ENCODE peak calls at places on chromosomes 5 and 9, in nine cellular contexts. V is EL; X is cardiac fibroblast; Q is naive thymus-derived CD8-positive, alpha-beta T cell; B is ecto neural progenitor cell; L is HT-29; K is kidney epithelial cell; F is A549; P is SK-MEL-5. J is an unnamed sample.

GRCh38 chr5:32690153-32690552 is 21.0 kb upstream of the NPR3 start:
- DNase-seq in L (peak), V (peak), F (no peak), X (no peak), K (no peak), Q (no peak), P (peak), B (no peak), J (no peak)

GRCh38 chr9:128144239-128145181 is 4.7 kb upstream of the LCN2 start:
- DNase-seq in F (no peak), K (no peak), L (no peak), Q (no peak), B (no peak), X (no peak), P (no peak), V (no peak), J (no peak)

GRCh38 chr5:55597014-55597981 is 62.5 kb upstream of the PLPP1 start:
- DNase-seq in F (peak), V (peak), L (peak), X (peak), B (no peak), Q (no peak), P (peak), K (no peak), J (no peak)

GRCh38 chr5:114148253-114148652 is 213.6 kb upstream of the KCNN2 start:
- DNase-seq in P (no peak), Q (no peak), V (no peak), B (no peak), F (peak), X (no peak), L (peak), K (peak), J (no peak)

GRCh38 chr9:133425049-133425632 is 3.0 kb downstream of the ADAMTS13 start:
- DNase-seq in F (no peak), Q (no peak), X (no peak), K (no peak), P (no peak), B (no peak), L (no peak), V (no peak), J (no peak)

GRCh38 chr5:181234455-181235306 is 9.0 kb downstream of the RACK1 start:
- DNase-seq in Q (no peak), L (peak), B (no peak), X (no peak), V (no peak), F (no peak), P (no peak), K (no peak), J (no peak)

GRCh38 chr5:180155331-180155881 is 53.6 kb downstream of the RASGEF1C start:
- DNase-seq in P (no peak), F (no peak), Q (no peak), K (no peak), L (no peak), B (no peak), V (no peak), X (no peak), J (no peak)

GRCh38 chr5:126857472-126858410 is 80.8 kb downstream of the LMNB1 start:
- DNase-seq in X (peak), Q (no peak), L (no peak), B (no peak), F (no peak), P (no peak), K (no peak), V (no peak), J (no peak)

GRCh38 chr5:151805414-151806225 is 33.9 kb downstream of the G3BP1 start:
- DNase-seq in P (no peak), V (peak), B (no peak), F (no peak), L (no peak), X (peak), Q (no peak), K (no peak), J (no peak)

GRCh38 chr5:107769531-107769930 is 98.8 kb upstream of the EFNA5 start:
- DNase-seq in V (no peak), X (no peak), L (no peak), Q (no peak), B (no peak), P (no peak), F (no peak), K (no peak), J (no peak)

GRCh38 chr9:69809304-69809863 is 11.2 kb upstream of the CFAP95 start:
- DNase-seq in B (no peak), K (no peak), V (peak), P (peak), Q (peak), X (peak), L (no peak), F (no peak), J (no peak)

GRCh38 chr9:131660466-131661405 is 79.1 kb downstream of the RAPGEF1 start:
- DNase-seq in K (no peak), Q (no peak), L (no peak), B (no peak), V (no peak), F (no peak), P (peak), X (no peak), J (no peak)

GRCh38 chr5:80754900-80755299 is 100.1 kb upstream of the DHFR start:
- DNase-seq in V (no peak), L (no peak), Q (peak), F (no peak), K (no peak), P (no peak), B (peak), X (no peak), J (no peak)

GRCh38 chr9:90909747-90910283 is 108.2 kb downstream of the SYK start:
- DNase-seq in B (no peak), X (no peak), K (no peak), F (no peak), V (no peak), L (no peak), P (no peak), Q (no peak), J (no peak)

GRCh38 chr9:88746029-88746743 is 211.2 kb downstream of the NXNL2 start:
- DNase-seq in Q (no peak), X (peak), P (no peak), V (peak), F (no peak), L (no peak), B (no peak), K (peak), J (no peak)

GRCh38 chr9:10614201-10614870 is 1.5 kb upstream of the PTPRD start:
- DNase-seq in L (no peak), B (no peak), X (no peak), P (no peak), F (no peak), K (no peak), V (no peak), Q (no peak), J (no peak)

GRCh38 chr5:88662801-88663360 is 220.1 kb downstream of the MEF2C start:
- DNase-seq in P (peak), X (no peak), V (no peak), F (no peak), L (no peak), Q (no peak), K (no peak), B (no peak), J (no peak)

GRCh38 chr5:33936381-33937016 is at the start of gene RXFP3:
- DNase-seq in V (peak), L (no peak), K (no peak), F (no peak), Q (no peak), X (peak), P (no peak), B (no peak), J (no peak)

GRCh38 chr5:54446169-54446786 is 9.2 kb upstream of the HSPB3 start:
- DNase-seq in P (no peak), B (no peak), K (no peak), Q (no peak), F (no peak), L (no peak), X (peak), V (no peak), J (no peak)

GRCh38 chr5:160747963-160748362 is 104.0 kb downstream of the ATP10B start:
- DNase-seq in F (no peak), L (no peak), V (no peak), P (no peak), B (peak), K (no peak), Q (no peak), X (no peak), J (no peak)

GRCh38 chr5:16427572-16427971 is 38.0 kb downstream of the ZNF622 start:
- DNase-seq in F (no peak), X (no peak), P (no peak), L (no peak), Q (no peak), B (no peak), K (no peak), V (no peak), J (no peak)

GRCh38 chr9:129550199-129550839 is 70.6 kb downstream of the C9orf50 start:
- DNase-seq in K (no peak), F (peak), Q (no peak), V (peak), X (peak), P (no peak), B (peak), L (peak), J (no peak)

J was measured in Panc1.